ENCODE peak calls at places on chromosomes 6 and 20, in four cellular contexts. B is GM12878, E is WTC11, V is K562. D is an unnamed sample.

GRCh38 chr20:8490076-8490830 is 358.2 kb downstream of the PLCB1 start:
- DNase-seq in B (no peak), E (no peak), V (no peak), D (no peak)

GRCh38 chr6:7787137-7787575 is 61.3 kb downstream of the BMP6 start:
- DNase-seq in B (no peak), E (no peak), V (no peak), D (no peak)

GRCh38 chr6:142531727-142532126 is 229.9 kb downstream of the ADGRG6 start:
- DNase-seq in B (no peak), E (no peak), V (no peak), D (no peak)

GRCh38 chr6:136859430-136859829 is 37.0 kb downstream of the PEX7 start:
- DNase-seq in B (no peak), E (no peak), V (no peak), D (no peak)

GRCh38 chr20:717817-718216 is 42.2 kb upstream of the SCRT2 start:
- DNase-seq in B (no peak), E (no peak), V (no peak), D (no peak)

GRCh38 chr20:60095456-60095855 is 137.2 kb downstream of the CDH26 start:
- DNase-seq in B (no peak), E (no peak), V (no peak), D (no peak)

GRCh38 chr6:100203391-100203790 is 209.4 kb upstream of the MCHR2 start:
- DNase-seq in B (no peak), E (no peak), V (no peak), D (no peak)

GRCh38 chr20:46299078-46299477 is 9.2 kb downstream of the CDH22 start:
- DNase-seq in B (no peak), E (no peak), V (no peak), D (no peak)

GRCh38 chr6:106154326-106154725 is 68.2 kb downstream of the PRDM1 start:
- DNase-seq in B (no peak), E (peak), V (peak), D (no peak)

GRCh38 chr6:114284281-114284680 is 58.5 kb downstream of the HS3ST5 start:
- DNase-seq in B (no peak), E (no peak), V (no peak), D (no peak)

GRCh38 chr20:37308098-37309050 is 18.9 kb downstream of the MANBAL start:
- DNase-seq in B (peak), E (no peak), V (no peak), D (no peak)

GRCh38 chr6:3965071-3965718 is 113.7 kb downstream of the FAM217A start:
- DNase-seq in B (no peak), E (no peak), V (no peak), D (no peak)

GRCh38 chr20:5871720-5872410 is 78.5 kb downstream of the TRMT6 start:
- DNase-seq in B (no peak), E (no peak), V (no peak), D (no peak)

GRCh38 chr6:116887884-116888283 is 10.8 kb downstream of the RFX6 start:
- DNase-seq in B (no peak), E (no peak), V (no peak), D (no peak)

GRCh38 chr6:116884530-116884929 is 7.5 kb downstream of the RFX6 start:
- DNase-seq in B (no peak), E (no peak), V (no peak), D (peak)

GRCh38 chr6:116887168-116887567 is 10.1 kb downstream of the RFX6 start:
- DNase-seq in B (no peak), E (no peak), V (no peak), D (no peak)

GRCh38 chr6:116881236-116881635 is 4.2 kb downstream of the RFX6 start:
- DNase-seq in B (no peak), E (no peak), V (no peak), D (peak)

GRCh38 chr6:116883005-116883404 is 6.0 kb downstream of the RFX6 start:
- DNase-seq in B (no peak), E (no peak), V (no peak), D (no peak)
- TF ChIP-seq TCF7 in B (no peak), E (no peak), V (no peak), D (no peak)

DNA sequence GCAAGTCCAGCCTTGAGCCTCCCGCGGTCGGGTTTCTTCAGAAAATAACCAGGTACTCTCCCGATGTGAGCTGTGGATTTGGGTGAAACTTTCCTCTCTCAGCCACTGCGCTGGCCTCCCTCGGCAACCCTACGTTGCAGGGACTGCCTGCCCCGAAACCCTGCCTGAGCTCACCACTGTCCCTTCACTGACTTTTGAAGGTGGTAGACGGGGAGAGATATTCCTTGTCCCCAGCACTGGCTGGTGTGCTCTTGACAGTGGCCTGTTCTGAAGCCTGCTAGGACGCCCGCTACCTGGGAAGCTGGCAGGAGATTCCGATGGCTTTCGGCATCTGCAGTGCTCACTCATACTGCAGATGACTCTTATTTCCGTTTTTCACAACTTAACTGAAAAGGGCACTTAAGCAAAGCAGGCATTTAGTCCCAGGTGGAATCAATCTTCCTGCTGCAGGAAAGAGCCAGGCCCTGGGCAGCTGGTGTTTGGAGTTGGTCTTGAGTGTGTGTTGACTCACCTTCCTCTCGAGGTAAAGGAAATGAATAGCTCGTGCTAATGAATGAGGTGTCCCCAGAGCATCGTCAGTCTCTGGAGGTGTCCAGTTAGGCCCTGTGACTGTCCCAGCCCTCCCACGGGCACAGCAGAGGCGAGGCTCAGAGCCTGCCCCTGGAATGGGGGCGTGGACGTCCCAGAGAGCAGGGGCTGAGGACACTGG is 277.8 kb downstream of the NRN1 start:
- DNase-seq in B (no peak), E (no peak), V (no peak), D (no peak)
- TF ChIP-seq TCF7 in B (no peak), E (no peak), V (no peak), D (no peak)

DNA sequence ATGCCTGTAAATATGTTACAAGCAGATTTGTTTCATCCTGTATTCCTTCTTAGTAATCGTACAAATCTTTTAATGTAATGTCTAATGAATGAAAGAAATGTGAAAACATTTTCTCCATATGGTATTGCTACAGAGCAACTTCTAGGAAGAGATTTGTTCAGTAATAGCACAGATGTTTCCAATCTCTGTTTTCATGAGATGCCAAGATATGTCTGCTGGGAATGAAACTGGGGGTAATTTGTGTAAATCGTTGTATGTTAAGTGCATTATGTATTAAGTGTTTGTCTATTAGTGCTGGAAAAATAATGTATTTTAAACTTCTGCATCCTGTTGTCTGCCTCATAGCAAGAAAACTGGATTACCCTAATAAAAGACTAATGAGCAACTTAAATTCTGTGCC is 722.2 kb upstream of the EYS start:
- DNase-seq in B (no peak), E (no peak), V (no peak), D (no peak)
- TF ChIP-seq TCF7 in B (no peak), E (no peak), V (no peak), D (no peak)

DNA sequence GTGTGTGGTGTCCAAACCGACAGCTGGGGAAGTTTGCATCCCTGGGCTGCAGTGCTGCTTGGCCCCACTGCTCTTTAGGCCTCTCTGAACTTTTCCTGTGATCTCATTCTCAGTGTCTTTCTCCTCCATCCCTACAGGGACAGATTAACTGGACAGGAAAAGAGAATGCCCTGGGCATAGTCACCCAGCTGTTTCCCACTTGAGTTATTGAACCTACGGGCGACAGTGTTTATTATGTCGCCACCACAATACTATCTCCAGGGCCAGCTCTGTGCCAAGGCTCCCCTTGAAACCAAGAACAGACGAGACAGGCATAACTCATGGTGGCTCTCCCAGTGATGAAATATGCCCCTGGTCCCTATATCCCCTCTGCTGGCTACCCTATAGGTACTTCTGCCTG is 147.8 kb upstream of the EPHA7 start:
- DNase-seq in B (no peak), E (no peak), V (no peak), D (no peak)
- TF ChIP-seq TCF7 in B (no peak), E (no peak), V (no peak), D (no peak)

GRCh38 chr6:149809798-149810197 is 54.4 kb downstream of the LRP11 start:
- DNase-seq in B (no peak), E (no peak), V (no peak), D (no peak)

DNA sequence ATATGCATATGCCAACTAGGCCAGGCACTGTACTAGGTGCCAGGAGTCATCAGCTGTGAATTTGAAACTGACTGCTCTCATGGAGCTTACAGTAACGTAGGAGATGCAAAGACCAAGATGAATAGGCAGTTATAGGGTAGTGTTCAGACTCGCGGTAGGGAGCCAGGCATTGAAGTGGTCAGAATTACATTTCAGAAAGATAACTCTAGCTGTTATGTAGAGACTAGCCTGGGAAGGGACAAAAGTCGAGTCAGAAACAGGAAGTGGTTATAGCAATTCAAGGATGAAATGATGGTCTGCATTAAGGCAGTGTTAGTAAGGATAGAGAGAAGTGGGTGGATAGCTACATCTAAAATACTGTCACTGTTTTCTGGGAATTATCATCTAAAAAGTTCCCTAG is 56.6 kb downstream of the PCMT1 start:
- DNase-seq in B (no peak), E (no peak), V (no peak), D (no peak)
- TF ChIP-seq TCF7 in B (no peak), E (no peak), V (no peak), D (no peak)

DNA sequence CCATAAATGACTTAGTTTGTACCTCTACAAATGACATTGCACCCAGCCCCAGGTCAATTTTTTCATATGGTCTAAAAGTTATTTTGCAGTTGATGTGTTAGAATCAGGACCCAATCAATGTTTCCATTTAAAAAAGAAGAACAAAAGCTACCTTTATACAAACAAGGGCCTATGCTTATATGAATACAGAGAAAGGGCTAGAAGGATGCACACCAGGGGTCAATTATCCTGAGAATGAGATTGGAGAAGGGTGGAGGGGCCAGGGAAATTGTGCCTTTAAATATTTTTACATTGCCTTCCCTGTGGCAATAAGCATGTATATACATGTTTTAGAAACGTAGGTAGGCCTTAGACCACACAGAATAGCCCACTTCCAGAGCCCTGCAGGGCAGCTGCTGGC is 12.7 kb downstream of the EXOC2 start:
- DNase-seq in B (no peak), E (no peak), V (no peak), D (no peak)
- TF ChIP-seq TCF7 in B (no peak), E (no peak), V (no peak), D (no peak)

D was measured in HepG2.